ENCODE peak calls at places on chromosome 17, in four cellular contexts. F is neural crest cell, U is left cardiac atrium, W is GM23248. G is an unnamed sample.

GRCh38 chr17:18318122-18318521 is 3.0 kb downstream of the SMCR8 start:
- DNase-seq in F (no peak), U (no peak), W (peak), G (no peak)

GRCh38 chr17:74779948-74780400 is 3.8 kb upstream of the NAT9 start:
- DNase-seq in F (no peak), U (no peak), W (no peak), G (no peak)

GRCh38 chr17:30323895-30324319 is 9.9 kb downstream of the TMIGD1 start:
- DNase-seq in F (no peak), U (peak), W (peak), G (no peak)

GRCh38 chr17:62004388-62004787 is 60.7 kb downstream of the MED13 start:
- DNase-seq in F (no peak), U (no peak), W (no peak), G (no peak)

GRCh38 chr17:30218689-30219266 is 16.7 kb downstream of the SLC6A4 start:
- DNase-seq in F (no peak), U (no peak), W (no peak), G (no peak)

GRCh38 chr17:64920026-64920418 is 744 bp upstream of the LRRC37A3 start:
- DNase-seq in F (no peak), U (no peak), W (peak), G (no peak)

GRCh38 chr17:56203430-56203829 is 50.2 kb downstream of the ANKFN1 start:
- DNase-seq in F (no peak), U (no peak), W (peak), G (no peak)

GRCh38 chr17:82236142-82236971 is 7.5 kb downstream of the SLC16A3 start:
- DNase-seq in F (peak), U (peak), W (peak), G (peak)

GRCh38 chr17:48577330-48577945 is 712 bp downstream of the HOXB4 start:
- DNase-seq in F (no peak), U (no peak), W (peak), G (no peak)

GRCh38 chr17:78019367-78019975 is 61.0 kb downstream of the TNRC6C start:
- DNase-seq in F (no peak), U (no peak), W (peak), G (no peak)

GRCh38 chr17:39547713-39548478 is 59.8 kb downstream of the NEUROD2 start:
- DNase-seq in F (peak), U (peak), W (peak), G (peak)

GRCh38 chr17:67353929-67354557 is 12.3 kb downstream of the PSMD12 start:
- DNase-seq in F (no peak), U (no peak), W (no peak), G (no peak)

GRCh38 chr17:46191332-46192210 is 1.7 kb downstream of the KANSL1 start:
- DNase-seq in F (peak), U (no peak), W (peak), G (no peak)

GRCh38 chr17:39737761-39738567 is at the start of gene GRB7:
- DNase-seq in F (no peak), U (peak), W (no peak), G (no peak)

GRCh38 chr17:791807-792206 is 9.7 kb downstream of the MRM3 start:
- DNase-seq in F (no peak), U (no peak), W (no peak), G (no peak)

GRCh38 chr17:57068222-57068658 is 16.8 kb upstream of the AKAP1 start:
- DNase-seq in F (no peak), U (no peak), W (no peak), G (no peak)

GRCh38 chr17:4703330-4703691 is 626 bp downstream of the PELP1 start:
- DNase-seq in F (no peak), U (no peak), W (peak), G (no peak)